ENCODE peak calls at places on chromosomes 4 and X, in five cellular contexts. Q, O, J, Y and W are unnamed samples.

GRCh38 chr4:1644906-1645657 is 39.0 kb downstream of the FAM53A start:
- DNase-seq in Q (no peak), J (no peak), Y (no peak), O (peak), W (no peak)

GRCh38 chr4:137961051-137961438 is 281.1 kb downstream of the SLC7A11 start:
- DNase-seq in Y (no peak), J (no peak), O (no peak), Q (no peak), W (no peak)

GRCh38 chr4:24105183-24106039 is 215.6 kb upstream of the PPARGC1A start:
- DNase-seq in O (no peak), Y (no peak), Q (no peak), J (no peak), W (no peak)

GRCh38 chr4:186840222-186840701 is 116.6 kb upstream of the FAT1 start:
- DNase-seq in J (no peak), Y (no peak), Q (no peak), O (peak), W (no peak)

GRCh38 chr4:11408569-11408968 is 20.1 kb downstream of the HS3ST1 start:
- DNase-seq in Q (no peak), J (no peak), O (no peak), Y (no peak), W (peak)

GRCh38 chr4:113556382-113557134 is 205.0 kb downstream of the CAMK2D start:
- DNase-seq in Q (no peak), Y (no peak), J (no peak), O (peak), W (no peak)

GRCh38 chr4:56731857-56732256 is 50.8 kb upstream of the HOPX start:
- DNase-seq in Q (no peak), O (peak), J (no peak), Y (no peak), W (peak)

GRCh38 chr4:129446074-129446473 is 350.1 kb downstream of the C4orf33 start:
- DNase-seq in Y (no peak), O (peak), J (no peak), Q (no peak), W (no peak)

GRCh38 chr4:68375667-68376559 is 26.0 kb upstream of the YTHDC1 start:
- DNase-seq in J (peak), Y (no peak), O (peak), Q (peak), W (peak)

GRCh38 chrX:131058136-131058868 is at the start of gene ARHGAP36:
- DNase-seq in O (no peak), Y (no peak), J (no peak), Q (no peak), W (no peak)

GRCh38 chrX:15737188-15737956 is 698 bp upstream of the CA5B start:
- DNase-seq in O (no peak), J (no peak), Q (no peak), Y (no peak), W (no peak)

GRCh38 chr4:66035701-66036100 is 365.4 kb upstream of the EPHA5 start:
- DNase-seq in Q (no peak), O (no peak), J (no peak), Y (no peak), W (no peak)

GRCh38 chr4:15586046-15586445 is 69.1 kb downstream of the FBXL5 start:
- DNase-seq in J (no peak), O (no peak), Y (no peak), Q (no peak), W (no peak)

GRCh38 chr4:85496933-85497332 is 22.0 kb downstream of the ARHGAP24 start:
- DNase-seq in Q (no peak), J (no peak), Y (no peak), O (no peak), W (no peak)

GRCh38 chr4:36551697-36552214 is 270.3 kb downstream of the DTHD1 start:
- DNase-seq in O (no peak), Y (no peak), J (no peak), Q (no peak), W (no peak)